ENCODE peak calls at places on chromosomes 5 and 9, in ten cellular contexts. A is brain microvascular endothelial cell; G is KG1; Q is AG04449; I is mucosa of descending colon; C is stimulated activated CD4-positive, alpha-beta T cell treated with anti-CD3 and anti-CD28 coated beads, Interleukin-4, amount 100 ng/mL, for 24 hours; L is NCI-H69; U is T-helper 22 cell; N is CD8-positive, alpha-beta T cell; F is occipital lobe. E is an unnamed sample.

GRCh38 chr5:95352686-95353085 is 38.5 kb upstream of the FAM81B start:
- DNase-seq in A (no peak), G (no peak), Q (no peak), I (no peak), C (no peak), L (no peak), U (no peak), N (no peak), F (no peak), E (no peak)

GRCh38 chr5:9122528-9122927 is 423.3 kb downstream of the SEMA5A start:
- DNase-seq in A (no peak), G (no peak), Q (no peak), I (no peak), C (no peak), L (no peak), U (no peak), N (no peak), F (no peak), E (no peak)

GRCh38 chr5:9498541-9499497 is 47.1 kb downstream of the SEMA5A start:
- DNase-seq in A (peak; percentile 31), G (no peak), Q (no peak), I (no peak), C (no peak), L (peak; percentile 25), U (no peak), N (no peak), F (no peak), E (no peak)

GRCh38 chr5:150272531-150272930 is 17.0 kb downstream of the CAMK2A start:
- DNase-seq in A (peak; percentile 46), G (no peak), Q (no peak), I (no peak), C (no peak), L (peak; percentile 91), U (no peak), N (no peak), F (no peak), E (peak; percentile 5)

GRCh38 chr5:39024884-39025283 is 49.3 kb downstream of the RICTOR start:
- DNase-seq in A (no peak), G (no peak), Q (no peak), I (no peak), C (no peak), L (no peak), U (no peak), N (no peak), F (no peak), E (no peak)

GRCh38 chr9:123528521-123528920 is 172.5 kb downstream of the CRB2 start:
- DNase-seq in A (no peak), G (no peak), Q (no peak), I (no peak), C (no peak), L (no peak), U (no peak), N (no peak), F (no peak), E (no peak)

GRCh38 chr5:73812962-73813588 is 187.1 kb downstream of the ARHGEF28 start:
- DNase-seq in A (no peak), G (no peak), Q (no peak), I (peak; percentile 64), C (no peak), L (no peak), U (no peak), N (no peak), F (no peak), E (no peak)

GRCh38 chr9:129328357-129329103 is 150.5 kb upstream of the IER5L start:
- DNase-seq in A (no peak), G (no peak), Q (no peak), I (no peak), C (peak; percentile 29), L (no peak), U (no peak), N (no peak), F (no peak), E (no peak)

GRCh38 chr5:3564827-3565560 is 30.6 kb upstream of the IRX1 start:
- DNase-seq in A (no peak), G (no peak), Q (no peak), I (no peak), C (no peak), L (no peak), U (no peak), N (no peak), F (no peak), E (no peak)

GRCh38 chr5:133198511-133198910 is 146.7 kb downstream of the HSPA4 start:
- DNase-seq in A (no peak), G (no peak), Q (no peak), I (no peak), C (no peak), L (no peak), U (no peak), N (no peak), F (no peak), E (no peak)

GRCh38 chr5:122937914-122938313 is 92.5 kb downstream of the SNX24 start:
- DNase-seq in A (no peak), G (no peak), Q (no peak), I (no peak), C (no peak), L (peak; percentile 90), U (no peak), N (no peak), F (no peak), E (no peak)

GRCh38 chr9:75071530-75072122 is 16.3 kb downstream of the NMRK1 start:
- DNase-seq in A (no peak), G (no peak), Q (no peak), I (peak; percentile 88), C (peak; percentile 71), L (peak; percentile 55), U (no peak), N (no peak), F (no peak), E (no peak)

GRCh38 chr9:5574998-5575397 is 53.9 kb upstream of the RIC1 start:
- DNase-seq in A (no peak), G (no peak), Q (no peak), I (no peak), C (no peak), L (peak; percentile 6), U (no peak), N (no peak), F (no peak), E (peak; percentile 23)

GRCh38 chr5:2848634-2849033 is 97.2 kb upstream of the IRX2 start:
- DNase-seq in A (no peak), G (no peak), Q (no peak), I (no peak), C (no peak), L (no peak), U (no peak), N (no peak), F (no peak), E (no peak)

GRCh38 chr5:493758-494157 is 30.5 kb downstream of the SLC9A3 start:
- DNase-seq in A (no peak), G (no peak), Q (no peak), I (no peak), C (no peak), L (no peak), U (no peak), N (no peak), F (no peak), E (no peak)

GRCh38 chr5:158273035-158273434 is 414.1 kb upstream of the CLINT1 start:
- DNase-seq in A (no peak), G (no peak), Q (no peak), I (no peak), C (no peak), L (no peak), U (no peak), N (no peak), F (no peak), E (no peak)

GRCh38 chr9:3224931-3225330 is 300.9 kb downstream of the RFX3 start:
- DNase-seq in A (no peak), G (no peak), Q (no peak), I (no peak), C (no peak), L (peak; percentile 17), U (no peak), N (no peak), F (no peak), E (no peak)

GRCh38 chr5:17737087-17737486 is 102.8 kb downstream of the TAF11L14 start:
- DNase-seq in A (peak; percentile 49), G (no peak), Q (no peak), I (no peak), C (no peak), L (no peak), U (no peak), N (no peak), F (no peak), E (no peak)

GRCh38 chr5:122738088-122738487 is 36.8 kb upstream of the SNX2 start:
- DNase-seq in A (no peak), G (no peak), Q (no peak), I (no peak), C (no peak), L (no peak), U (no peak), N (no peak), F (no peak), E (no peak)

GRCh38 chr5:180330810-180331646 is 22.1 kb downstream of the GFPT2 start:
- DNase-seq in A (peak; percentile 97), G (no peak), Q (peak; percentile 91), I (peak; percentile 52), C (no peak), L (no peak), U (no peak), N (no peak), F (no peak), E (no peak)

GRCh38 chr9:124266826-124267201 is 9.1 kb downstream of the NEK6 start:
- DNase-seq in A (no peak), G (no peak), Q (no peak), I (no peak), C (no peak), L (peak; percentile 43), U (no peak), N (no peak), F (no peak), E (no peak)

GRCh38 chr5:96843140-96843539 is 33.2 kb upstream of the ERAP2 start:
- DNase-seq in A (no peak), G (no peak), Q (no peak), I (no peak), C (no peak), L (no peak), U (no peak), N (no peak), F (no peak), E (no peak)

GRCh38 chr9:99109522-99109921 is 4.6 kb downstream of the TGFBR1 start:
- DNase-seq in A (no peak), G (no peak), Q (no peak), I (no peak), C (no peak), L (no peak), U (no peak), N (no peak), F (no peak), E (peak; percentile 97)

GRCh38 chr5:12360218-12360617 is 456.0 kb upstream of the CTNND2 start:
- DNase-seq in A (no peak), G (no peak), Q (no peak), I (no peak), C (no peak), L (no peak), U (no peak), N (no peak), F (no peak), E (no peak)

GRCh38 chr5:81506900-81507588 is 113.1 kb upstream of the ACOT12 start:
- DNase-seq in A (peak; percentile 87), G (peak; percentile 79), Q (peak; percentile 71), I (no peak), C (peak; percentile 23), L (peak; percentile 83), U (no peak), N (no peak), F (peak; percentile 24), E (peak; percentile 95)

GRCh38 chr9:21674894-21675293 is 127.5 kb upstream of the MTAP start:
- DNase-seq in A (no peak), G (no peak), Q (no peak), I (no peak), C (no peak), L (no peak), U (no peak), N (no peak), F (no peak), E (no peak)

GRCh38 chr9:35269919-35270318 is 108.1 kb downstream of the UNC13B start:
- DNase-seq in A (no peak), G (no peak), Q (no peak), I (no peak), C (no peak), L (no peak), U (no peak), N (no peak), F (no peak), E (no peak)